ENCODE peak calls at places on chromosomes 1 and 21, in five cellular contexts. C is cardiac fibroblast; M is stimulated activated CD8-positive, alpha-beta memory T cell treated with anti-CD3 and anti-CD28 coated beads, Interleukin-4, amount 100 ng/mL, for 1 hour; G is fibroblast of villous mesenchyme; B is activated naive CD4-positive, alpha-beta T cell treated with anti-CD3 and anti-CD28 coated beads, Interleukin-2, amount 50 U/mL, for 72 hours. Q is an unnamed sample.

GRCh38 chr1:48772221-48772620 is 4.5 kb downstream of the BEND5 start:
- DNase-seq in B (no peak), M (no peak), G (no peak), C (no peak), Q (no peak)

GRCh38 chr1:154716012-154716411 is 108.0 kb upstream of the ADAR start:
- DNase-seq in C (no peak), G (no peak), B (no peak), M (no peak), Q (no peak)

GRCh38 chr1:28601696-28602095 is 9.6 kb downstream of the RAB42 start:
- DNase-seq in C (peak; percentile 82), M (no peak), G (peak; percentile 86), B (no peak), Q (no peak)

GRCh38 chr1:27554777-27555699 is 48.9 kb downstream of the AHDC1 start:
- DNase-seq in C (peak; percentile 48), B (no peak), M (no peak), G (no peak), Q (no peak)

GRCh38 chr1:220281159-220281574 is 8.9 kb upstream of the RAB3GAP2 start:
- DNase-seq in M (no peak), C (peak; percentile 32), B (no peak), G (peak; percentile 36), Q (no peak)

GRCh38 chr1:57229076-57229475 is 194.8 kb downstream of the DAB1 start:
- DNase-seq in G (no peak), C (no peak), M (no peak), B (no peak), Q (no peak)

GRCh38 chr1:25197982-25198681 is 34.2 kb downstream of the SYF2 start:
- DNase-seq in G (no peak), B (no peak), C (no peak), M (no peak), Q (no peak)

GRCh38 chr1:53878492-53879105 is 11.0 kb downstream of the YIPF1 start:
- DNase-seq in M (no peak), C (peak; percentile 76), G (peak; percentile 76), B (no peak), Q (no peak)

GRCh38 chr1:23664837-23665795 is 26.5 kb upstream of the RPL11 start:
- DNase-seq in B (peak; percentile 27), G (peak; percentile 43), M (no peak), C (peak; percentile 60), Q (no peak)

GRCh38 chr1:186082235-186082937 is 292.7 kb downstream of the TPR start:
- DNase-seq in C (peak; percentile 86), G (peak; percentile 76), M (no peak), B (peak; percentile 7), Q (no peak)

GRCh38 chr1:108082741-108083562 is 117.2 kb downstream of the SLC25A24 start:
- DNase-seq in M (no peak), G (no peak), B (no peak), C (no peak), Q (no peak)

GRCh38 chr1:228065543-228066347 is 16.8 kb upstream of the ARF1 start:
- DNase-seq in M (no peak), G (no peak), B (no peak), C (no peak), Q (no peak)

GRCh38 chr1:34597877-34598514 is 156.9 kb upstream of the GJB5 start:
- DNase-seq in B (peak; percentile 77), G (peak; percentile 36), M (no peak), C (peak; percentile 33), Q (peak; percentile 62)

GRCh38 chr1:184036517-184036949 is 995 bp downstream of the COLGALT2 start:
- DNase-seq in B (peak; percentile 11), G (peak; percentile 20), C (peak; percentile 10), M (no peak), Q (peak; percentile 81)

GRCh38 chr1:9269078-9269501 is 23.6 kb upstream of the SPSB1 start:
- DNase-seq in G (no peak), C (no peak), M (no peak), B (no peak), Q (no peak)

GRCh38 chr1:246219508-246220030 is 287.5 kb downstream of the SMYD3 start:
- DNase-seq in G (peak; percentile 29), B (no peak), C (no peak), M (no peak), Q (no peak)

GRCh38 chr1:34013958-34014737 is 150.3 kb downstream of the HMGB4 start:
- DNase-seq in G (peak; percentile 1), M (no peak), B (peak; percentile 33), C (peak; percentile 5), Q (peak; percentile 9)

GRCh38 chr1:119737040-119737682 is 25.4 kb downstream of the PHGDH start:
- DNase-seq in C (peak; percentile 67), M (no peak), B (no peak), G (no peak), Q (no peak)

GRCh38 chr21:43328591-43329360 is 98.2 kb downstream of the SIK1 start:
- DNase-seq in M (no peak), G (no peak), B (no peak), C (no peak), Q (no peak)

GRCh38 chr1:2382621-2383361 is 8.6 kb downstream of the MORN1 start:
- DNase-seq in B (peak; percentile 50), C (peak; percentile 44), M (no peak), G (no peak), Q (no peak)

GRCh38 chr21:26637346-26637745 is 64.3 kb upstream of the CYYR1 start:
- DNase-seq in C (no peak), B (no peak), G (no peak), M (no peak), Q (no peak)

GRCh38 chr1:2930016-2930815 is 91.1 kb upstream of the ACTRT2 start:
- DNase-seq in B (no peak), M (no peak), C (no peak), G (no peak), Q (no peak)

GRCh38 chr1:178168535-178168934 is 74.6 kb downstream of the RASAL2 start:
- DNase-seq in G (peak; percentile 78), M (no peak), B (no peak), C (peak; percentile 56), Q (no peak)

GRCh38 chr1:98342556-98342955 is 319.0 kb upstream of the SNX7 start:
- DNase-seq in B (no peak), C (no peak), G (no peak), M (no peak), Q (no peak)

GRCh38 chr1:24704411-24705259 is 40.6 kb upstream of the CLIC4 start:
- DNase-seq in B (no peak), C (peak; percentile 72), G (peak; percentile 43), M (no peak), Q (no peak)

GRCh38 chr1:186738896-186739295 is 58.7 kb upstream of the PTGS2 start:
- DNase-seq in M (no peak), B (no peak), C (no peak), G (no peak), Q (no peak)

GRCh38 chr1:26824735-26825134 is 1.8 kb upstream of the ZDHHC18 start:
- DNase-seq in B (no peak), G (no peak), C (no peak), M (no peak), Q (no peak)

GRCh38 chr1:177181631-177182291 is 11.0 kb downstream of the BRINP2 start:
- DNase-seq in G (peak; percentile 42), M (no peak), C (peak; percentile 58), B (peak; percentile 62), Q (peak; percentile 96)

GRCh38 chr21:46562964-46563607 is 41.8 kb downstream of the S100B start:
- DNase-seq in M (no peak), B (no peak), G (no peak), C (no peak), Q (no peak)

GRCh38 chr1:41639332-41639936 is 155.0 kb upstream of the EDN2 start:
- DNase-seq in M (no peak), B (peak; percentile 63), C (peak; percentile 50), G (peak; percentile 61), Q (no peak)

GRCh38 chr1:222711319-222712252 is 705 bp downstream of the AIDA start:
- DNase-seq in M (no peak), G (peak; percentile 75), C (peak; percentile 63), B (peak; percentile 43), Q (no peak)

GRCh38 chr1:71043061-71043460 is 4.6 kb downstream of the PTGER3 start:
- DNase-seq in M (no peak), G (no peak), C (no peak), B (no peak), Q (no peak)

GRCh38 chr1:32180186-32181060 is 948 bp downstream of the TXLNA start:
- DNase-seq in G (peak; percentile 75), M (no peak), B (peak; percentile 39), C (peak; percentile 73), Q (no peak)

GRCh38 chr21:35106246-35106835 is 57.2 kb upstream of the RUNX1 start:
- DNase-seq in B (no peak), M (no peak), C (peak; percentile 90), G (no peak), Q (no peak)

GRCh38 chr1:25746299-25747045 is 53.5 kb upstream of the SELENON start:
- DNase-seq in B (no peak), C (no peak), G (no peak), M (no peak), Q (no peak)

GRCh38 chr1:41135196-41135947 is 106.7 kb downstream of the SCMH1 start:
- DNase-seq in C (no peak), B (no peak), G (no peak), M (no peak), Q (no peak)

GRCh38 chr21:26055010-26055409 is 115.6 kb downstream of the APP start:
- DNase-seq in B (no peak), M (no peak), G (no peak), C (no peak), Q (no peak)

Q was measured in H1.